ENCODE peak calls at places on chromosome 22, in five cellular contexts. O is H1, S is K562, I is SK-N-SH, N is GM12878. F is an unnamed sample.

GRCh38 chr22:36938886-36939285 is 25.5 kb downstream of the CSF2RB start:
- DNase-seq in S (no peak), I (no peak), O (no peak), N (no peak), F (no peak)

GRCh38 chr22:41968601-41969000 is 642 bp upstream of the SEPTIN3 start:
- DNase-seq in I (peak), O (no peak), S (peak), N (no peak), F (no peak)

GRCh38 chr22:31870890-31871289 is 73.4 kb upstream of the YWHAH start:
- DNase-seq in O (no peak), S (no peak), N (no peak), I (no peak), F (no peak)

GRCh38 chr22:42697542-42698013 is 23.1 kb downstream of the A4GALT start:
- DNase-seq in N (no peak), I (no peak), S (no peak), O (no peak), F (peak)

GRCh38 chr22:21087119-21087518 is 41.4 kb downstream of the LRRC74B start:
- DNase-seq in N (no peak), O (no peak), S (no peak), I (no peak), F (no peak)

GRCh38 chr22:30245181-30245984 is 1.2 kb downstream of the LIF start:
- DNase-seq in S (no peak), N (no peak), O (no peak), I (no peak), F (no peak)

GRCh38 chr22:50236731-50237409 is 8.0 kb downstream of the TUBGCP6 start:
- DNase-seq in I (no peak), O (peak), N (no peak), S (no peak), F (no peak)

GRCh38 chr22:35219012-35219411 is 38.3 kb upstream of the HMGXB4 start:
- DNase-seq in N (no peak), I (no peak), O (no peak), S (peak), F (peak)

GRCh38 chr22:23857606-23858483 is at the start of gene SLC2A11:
- DNase-seq in O (peak), I (peak), S (peak), N (peak), F (peak)

GRCh38 chr22:37045958-37046357 is 5.6 kb upstream of the KCTD17 start:
- DNase-seq in S (no peak), O (no peak), I (peak), N (no peak), F (no peak)

GRCh38 chr22:42803454-42803853 is 53.6 kb downstream of the ARFGAP3 start:
- DNase-seq in S (no peak), N (no peak), O (no peak), I (peak), F (no peak)

GRCh38 chr22:30705710-30706651 is 11.3 kb downstream of the OSBP2 start:
- DNase-seq in S (no peak), N (peak), O (no peak), I (no peak), F (peak)

GRCh38 chr22:50341977-50342650 is 1.0 kb upstream of the PPP6R2 start:
- DNase-seq in S (peak), N (no peak), O (peak), I (peak), F (peak)

GRCh38 chr22:20641198-20641892 is 132.6 kb upstream of the SERPIND1 start:
- DNase-seq in I (no peak), S (no peak), O (no peak), N (no peak), F (no peak)

GRCh38 chr22:41612626-41613025 is 8.2 kb downstream of the DESI1 start:
- DNase-seq in O (no peak), N (no peak), I (no peak), S (no peak), F (no peak)

GRCh38 chr22:36252754-36253522 is at the start of gene APOL1:
- DNase-seq in S (peak), N (peak), O (no peak), I (no peak), F (no peak)

GRCh38 chr22:40487663-40488249 is 117.4 kb downstream of the SGSM3 start:
- DNase-seq in I (peak), S (no peak), O (no peak), N (no peak), F (no peak)

GRCh38 chr22:36383110-36383581 is 4.6 kb downstream of the MYH9 start:
- DNase-seq in S (peak), I (no peak), O (no peak), N (peak), F (no peak)

GRCh38 chr22:31229402-31230140 is 17.5 kb downstream of the LIMK2 start:
- DNase-seq in S (peak), O (no peak), N (no peak), I (peak), F (no peak)

GRCh38 chr22:37229805-37230672 is 14.0 kb downstream of the RAC2 start:
- DNase-seq in O (no peak), N (peak), I (no peak), S (peak), F (peak)

GRCh38 chr22:49333206-49333605 is 494.5 kb downstream of the BRD1 start:
- DNase-seq in O (peak), S (no peak), N (no peak), I (no peak), F (no peak)

GRCh38 chr22:36702832-36703210 is 731 bp downstream of the CACNG2 start:
- DNase-seq in I (peak), S (no peak), O (no peak), N (no peak), F (no peak)

GRCh38 chr22:41504397-41504796 is 35.5 kb downstream of the ACO2 start:
- DNase-seq in N (no peak), S (no peak), O (no peak), I (no peak), F (no peak)

GRCh38 chr22:26671317-26672059 is 14.1 kb downstream of the MIAT start:
- DNase-seq in N (peak), O (no peak), S (no peak), I (no peak), F (no peak)

GRCh38 chr22:48800036-48800885 is 1027.4 kb downstream of the BRD1 start:
- DNase-seq in N (no peak), I (no peak), S (no peak), O (no peak), F (no peak)

GRCh38 chr22:49046546-49047305 is 780.9 kb downstream of the BRD1 start:
- DNase-seq in S (peak), N (no peak), O (peak), I (peak), F (peak)

GRCh38 chr22:50621491-50621880 is 6.5 kb downstream of the ARSA start:
- DNase-seq in N (peak), O (no peak), I (peak), S (no peak), F (no peak)

GRCh38 chr22:40462195-40462988 is 92.0 kb downstream of the SGSM3 start:
- DNase-seq in I (no peak), O (no peak), S (no peak), N (no peak), F (no peak)

DNA sequence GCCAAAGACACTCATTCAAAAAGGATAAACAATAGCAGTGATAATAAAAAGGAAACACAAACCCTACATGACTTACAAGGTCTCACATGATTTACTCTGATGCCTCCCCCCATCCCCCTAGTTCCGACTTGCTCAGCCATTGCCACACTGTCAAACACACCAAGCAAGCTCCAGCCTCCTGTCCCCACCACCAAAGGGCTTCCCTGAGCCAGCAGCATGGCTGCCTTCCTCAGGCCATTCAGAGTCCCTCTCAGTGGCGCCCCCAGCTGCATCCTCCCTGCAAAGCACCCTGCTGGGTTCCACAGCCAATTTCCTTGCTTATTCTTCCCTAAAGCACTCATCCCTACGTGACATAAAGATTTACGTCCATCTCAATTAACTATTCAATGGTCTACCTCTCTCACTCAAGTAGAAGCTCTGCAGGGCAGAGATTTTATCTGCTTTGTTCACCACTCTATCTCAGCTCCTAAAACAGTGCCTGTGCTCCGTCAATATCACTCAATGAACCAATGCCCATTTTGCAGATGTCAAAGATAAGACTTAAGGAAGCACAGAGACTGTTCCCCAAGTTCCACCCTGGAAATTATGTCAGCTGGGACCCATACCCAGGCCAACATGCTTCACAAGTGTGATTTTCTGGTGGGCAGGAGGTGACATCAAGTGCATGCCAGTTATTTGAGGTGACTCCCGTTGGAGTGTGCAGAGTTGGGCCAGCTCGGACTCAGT is 106.9 kb downstream of the SYN3 start:
- DNase-seq in N (no peak), O (peak), I (peak), S (peak), F (no peak)
- TF ChIP-seq CTCF in N (no peak), O (peak), I (no peak), S (peak), F (peak)

GRCh38 chr22:17754233-17754925 is 19.9 kb downstream of the BID start:
- DNase-seq in I (no peak), S (no peak), O (no peak), N (no peak), F (no peak)
- TF ChIP-seq JUND in I (no peak), S (no peak), O (no peak), N (no peak), F (no peak)

DNA sequence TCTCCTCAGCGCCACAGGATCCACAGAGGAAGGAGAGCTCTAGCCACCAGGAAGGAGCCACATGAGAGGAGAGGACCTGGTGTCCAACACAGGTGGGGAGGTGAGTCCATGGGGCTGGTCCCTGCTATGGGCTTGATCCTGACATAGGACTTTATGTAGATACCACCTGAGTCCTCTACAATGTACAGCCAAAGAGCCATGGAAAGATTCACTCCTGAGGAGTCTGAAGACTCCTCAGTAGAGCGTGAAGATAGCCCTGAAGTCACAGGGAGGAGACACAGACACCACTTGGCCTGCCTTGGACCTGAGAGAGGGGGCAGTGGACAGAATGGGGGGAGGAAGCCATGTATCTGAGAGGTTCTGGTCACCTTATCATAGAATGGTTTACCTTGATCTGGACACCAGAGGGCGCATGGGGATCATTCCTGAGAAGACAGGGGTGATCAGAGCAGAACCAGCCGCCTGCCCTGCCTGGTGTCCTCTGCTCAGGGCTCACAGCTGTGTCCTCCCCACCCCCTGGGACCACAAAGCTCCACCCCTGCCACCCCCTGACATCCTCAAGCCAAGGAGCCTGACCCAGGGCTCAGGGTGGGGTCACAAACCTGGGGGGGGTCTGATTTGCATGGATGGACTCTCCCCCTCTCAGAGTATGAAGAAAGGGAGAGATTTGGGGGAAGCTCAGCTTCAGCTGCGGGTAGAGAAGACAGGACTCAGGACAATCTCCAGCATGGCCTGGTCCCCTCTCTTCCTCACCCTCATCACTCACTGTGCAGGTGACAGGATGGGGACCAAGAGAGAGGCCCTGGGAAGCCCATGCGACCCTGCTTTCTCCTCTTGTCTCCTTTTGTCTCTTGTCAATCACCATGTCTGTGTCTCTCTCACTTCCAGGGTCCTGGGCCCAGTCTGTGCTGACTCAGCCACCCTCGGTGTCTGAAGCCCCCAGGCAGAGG is 77.0 kb downstream of the ZNF280B start:
- DNase-seq in S (peak), O (peak), N (no peak), I (peak), F (peak)
- TF ChIP-seq CTCF in S (peak), O (peak), N (peak), I (peak), F (peak)

GRCh38 chr22:46798366-46799057 is 36.1 kb downstream of the TBC1D22A start:
- DNase-seq in N (no peak), O (peak), I (peak), S (peak), F (peak)
- TF ChIP-seq JUND in N (no peak), O (no peak), I (no peak), S (no peak), F (no peak)

DNA sequence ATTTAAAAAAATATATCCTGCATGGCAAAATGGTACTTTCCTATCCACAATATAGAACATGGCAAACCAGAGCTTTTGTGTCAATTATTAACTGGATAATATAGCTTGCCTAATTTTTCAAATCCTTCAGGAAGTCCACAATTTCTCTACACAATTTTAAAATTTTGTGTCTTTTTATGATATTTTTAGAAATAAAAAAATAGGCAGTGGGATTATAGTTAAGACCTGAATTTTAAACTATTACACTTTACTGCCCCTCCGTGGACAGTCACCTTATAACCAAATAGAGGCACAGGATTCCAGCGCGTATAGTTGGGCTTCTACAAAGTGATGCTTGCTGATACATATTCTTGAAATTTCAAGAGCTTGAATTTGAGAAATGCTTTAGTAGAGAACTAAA is 2.1 kb upstream of the DMC1 start:
- DNase-seq in S (peak), O (peak), I (peak), N (peak), F (peak)
- TF ChIP-seq CTCF in S (peak), O (no peak), I (peak), N (peak), F (peak)

GRCh38 chr22:45673482-45674175 is 2.0 kb downstream of the ATXN10 start:
- DNase-seq in S (peak), O (no peak), N (no peak), I (no peak), F (no peak)
- TF ChIP-seq JUND in S (no peak), O (no peak), N (no peak), I (no peak), F (no peak)

DNA sequence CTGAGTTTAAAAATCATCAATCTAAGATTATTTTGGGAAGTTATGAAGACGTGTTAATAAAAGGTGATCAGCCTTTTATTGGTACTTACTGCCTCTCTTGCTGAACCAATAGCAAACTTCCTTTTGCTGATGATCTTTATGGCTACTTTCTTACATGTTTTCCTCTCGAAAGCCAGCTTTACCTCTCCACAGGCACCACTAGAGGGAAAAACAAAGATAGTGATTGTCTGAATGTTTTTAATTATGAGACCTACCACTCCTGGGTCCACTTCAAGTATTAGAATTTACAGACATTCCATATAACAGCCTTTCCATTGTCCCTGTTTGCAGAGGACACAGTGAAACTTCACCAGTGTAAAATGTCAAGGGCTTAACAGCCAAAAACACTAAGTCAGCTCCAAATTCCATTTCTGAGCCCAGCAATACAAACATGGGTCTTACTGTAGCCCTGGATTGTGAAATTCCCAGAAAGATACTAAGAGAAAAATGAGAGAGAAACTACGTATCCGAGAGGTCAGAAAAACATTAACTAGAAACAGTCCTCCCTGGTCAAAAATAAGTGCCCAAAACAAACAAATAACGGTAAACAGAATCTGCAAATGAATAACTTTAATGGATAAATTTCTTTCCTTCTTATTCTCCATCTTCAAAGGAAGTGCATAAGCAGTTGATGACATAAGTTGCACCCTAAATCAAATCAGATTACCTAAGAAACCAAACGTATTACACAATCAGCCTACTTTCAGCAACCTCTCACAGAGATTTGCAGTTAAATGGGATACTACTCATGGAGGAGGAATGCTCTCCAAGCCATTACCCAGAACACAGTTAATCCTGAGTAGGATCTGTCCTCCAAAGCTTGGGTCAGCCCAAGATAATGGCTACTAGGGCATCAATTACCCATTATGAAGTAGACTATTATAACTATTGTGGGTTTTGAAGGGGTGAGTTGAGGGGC is 29.5 kb downstream of the CHEK2 start:
- DNase-seq in S (no peak), I (no peak), N (no peak), O (no peak), F (no peak)
- TF ChIP-seq CTCF in S (no peak), I (peak), N (no peak), O (no peak), F (no peak)